ENCODE peak calls at places on chromosome 19, in nine cellular contexts. M is fibroblast of pulmonary artery, P is mesothelial cell of epicardium, R is omental fat pad, F is neural progenitor cell, D is Peyer's patch, X is astrocyte, Q is GM10248, B is retinal pigment epithelial cell. C is an unnamed sample.

GRCh38 chr19:47230122-47230920 is 678 bp downstream of the BBC3 start:
- DNase-seq in B (no peak), F (peak), R (peak), M (peak), D (peak), P (peak), X (peak), Q (peak), C (peak)

GRCh38 chr19:31099470-31100190 is 249.6 kb downstream of the TSHZ3 start:
- DNase-seq in B (no peak), R (no peak), M (no peak), P (no peak), D (no peak), X (no peak), Q (no peak), F (peak), C (no peak)

GRCh38 chr19:48636859-48637448 is at the start of gene DBP:
- DNase-seq in D (peak), P (no peak), M (no peak), B (no peak), X (no peak), Q (no peak), R (no peak), F (no peak), C (no peak)

GRCh38 chr19:48170817-48171347 is 402 bp downstream of the ZSWIM9 start:
- DNase-seq in Q (no peak), B (no peak), P (no peak), M (no peak), X (no peak), R (no peak), F (peak), D (no peak), C (no peak)

GRCh38 chr19:2308114-2308556 is at the start of gene LINGO3:
- DNase-seq in R (no peak), M (no peak), D (no peak), P (no peak), B (no peak), X (no peak), Q (no peak), F (peak), C (no peak)

GRCh38 chr19:28656644-28657043 is 556.3 kb downstream of the UQCRFS1 start:
- DNase-seq in Q (no peak), X (no peak), M (no peak), R (no peak), P (no peak), D (no peak), B (no peak), F (no peak), C (no peak)

GRCh38 chr19:38034153-38034835 is 127.3 kb downstream of the SIPA1L3 start:
- DNase-seq in X (peak), B (no peak), D (peak), P (no peak), F (no peak), M (peak), R (no peak), Q (peak), C (peak)

GRCh38 chr19:31127132-31127967 is 221.9 kb downstream of the TSHZ3 start:
- DNase-seq in P (no peak), R (no peak), X (peak), Q (no peak), F (no peak), M (peak), D (no peak), B (no peak), C (no peak)

GRCh38 chr19:12603714-12604113 is 6.9 kb downstream of the ZNF490 start:
- DNase-seq in B (no peak), R (no peak), P (no peak), F (no peak), D (peak), M (no peak), X (peak), Q (peak), C (peak)

GRCh38 chr19:19548915-19549537 is 11.0 kb downstream of the CILP2 start:
- DNase-seq in R (no peak), D (no peak), F (no peak), Q (no peak), X (no peak), P (no peak), M (peak), B (no peak), C (no peak)

GRCh38 chr19:39951686-39952085 is 17.3 kb upstream of the FCGBP start:
- DNase-seq in B (no peak), P (no peak), F (no peak), M (peak), Q (no peak), X (peak), R (no peak), D (no peak), C (no peak)

GRCh38 chr19:29855087-29855486 is 43.3 kb downstream of the CCNE1 start:
- DNase-seq in P (no peak), X (no peak), R (no peak), B (no peak), D (no peak), F (no peak), Q (no peak), M (no peak), C (no peak)

GRCh38 chr19:29860492-29860891 is 48.7 kb downstream of the CCNE1 start:
- DNase-seq in F (peak), R (no peak), P (no peak), X (no peak), Q (no peak), B (no peak), M (no peak), D (no peak), C (no peak)

GRCh38 chr19:29855771-29856510 is 44.1 kb downstream of the CCNE1 start:
- DNase-seq in B (no peak), X (no peak), P (no peak), D (no peak), R (no peak), F (no peak), Q (no peak), M (no peak), C (no peak)

GRCh38 chr19:29858621-29859020 is 46.8 kb downstream of the CCNE1 start:
- DNase-seq in Q (no peak), X (no peak), F (no peak), D (no peak), M (no peak), B (no peak), R (no peak), P (no peak), C (no peak)

DNA sequence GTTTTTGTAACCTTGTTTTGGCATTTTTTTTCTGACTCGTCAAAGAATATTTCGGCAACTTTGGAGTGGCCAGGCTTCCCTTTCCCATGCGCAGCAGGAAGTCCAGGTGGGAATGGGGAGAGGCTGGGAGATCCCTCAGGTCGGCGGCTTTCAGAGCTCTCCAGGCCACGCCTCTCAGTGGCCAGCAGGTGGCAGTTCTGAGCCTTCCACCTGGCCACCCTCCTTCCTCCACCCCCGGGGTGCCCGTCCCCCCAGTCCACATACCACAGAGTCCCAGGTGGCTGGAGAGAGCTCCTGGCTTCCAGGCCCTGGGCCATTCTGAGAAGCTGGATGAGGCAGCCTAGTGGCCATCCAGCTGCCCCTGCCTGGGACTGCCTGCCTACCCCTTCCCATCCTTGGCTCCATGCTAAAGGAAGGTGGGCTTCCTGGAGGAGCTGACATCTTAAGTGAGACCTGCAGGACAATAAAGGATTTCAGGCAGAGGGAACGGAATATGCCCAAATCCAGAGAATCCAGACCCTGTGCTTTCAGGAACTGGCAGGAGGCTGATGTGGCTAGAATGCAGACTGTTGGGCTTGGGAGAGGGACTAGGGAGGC is 46.3 kb downstream of the CCNE1 start:
- DNase-seq in R (no peak), B (no peak), Q (peak), X (no peak), F (peak), M (no peak), P (no peak), D (peak), C (peak)
- TF ChIP-seq CTCF in R (no peak), B (peak), Q (peak), X (no peak), F (peak), M (peak), P (peak), D (peak), C (peak)

DNA sequence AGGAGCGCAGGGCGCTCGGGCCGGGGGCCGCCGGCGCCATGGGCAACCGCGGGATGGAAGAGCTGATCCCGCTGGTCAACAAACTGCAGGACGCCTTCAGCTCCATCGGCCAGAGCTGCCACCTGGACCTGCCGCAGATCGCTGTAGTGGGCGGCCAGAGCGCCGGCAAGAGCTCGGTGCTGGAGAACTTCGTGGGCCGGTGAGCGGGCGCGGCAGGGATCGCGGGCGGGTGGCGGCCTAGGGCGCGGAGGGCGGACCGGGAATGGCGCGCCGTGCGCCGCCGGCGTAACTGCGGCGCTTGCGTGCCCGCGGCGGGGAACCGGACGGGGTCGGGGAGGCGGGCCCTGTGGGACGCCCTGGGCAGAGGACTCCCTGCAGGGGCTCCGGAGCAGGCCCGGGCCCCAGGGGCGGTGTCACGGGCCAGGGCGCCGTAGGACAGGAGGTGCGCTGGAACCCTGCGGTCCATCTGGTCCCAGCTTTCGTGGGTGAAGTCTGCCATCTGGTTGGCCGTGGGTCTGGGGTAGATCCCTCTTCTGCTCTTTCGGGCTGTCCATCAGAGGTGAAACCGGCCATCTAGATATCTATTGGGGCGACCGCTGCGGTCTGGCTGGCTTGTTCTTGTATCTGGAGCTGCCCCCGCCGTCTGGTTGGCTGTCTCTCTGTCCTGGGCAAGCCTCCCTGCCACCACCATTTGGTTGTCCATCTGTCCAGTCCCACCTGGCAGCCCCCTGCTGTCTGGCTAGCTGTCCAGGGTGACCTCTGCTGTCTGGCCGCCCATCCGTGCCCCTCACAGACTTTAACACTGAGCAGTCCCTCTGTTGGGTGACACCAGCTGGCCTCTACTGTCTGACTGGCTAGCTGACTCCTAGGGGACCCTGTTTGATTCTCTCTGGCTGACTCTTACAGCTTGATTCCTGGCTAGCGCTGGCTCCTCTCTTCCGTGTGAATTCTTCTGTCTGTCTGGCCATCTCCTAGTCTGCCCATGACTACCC is 622 bp downstream of the DNM2 start:
- DNase-seq in Q (peak), F (peak), M (peak), D (no peak), X (peak), P (peak), R (no peak), B (no peak), C (peak)
- TF ChIP-seq CTCF in Q (no peak), F (no peak), M (no peak), D (no peak), X (no peak), P (no peak), R (no peak), B (no peak), C (no peak)

GRCh38 chr19:14580623-14581237 is 2.2 kb upstream of the CLEC17A start:
- DNase-seq in F (no peak), X (no peak), P (no peak), M (no peak), Q (peak), R (no peak), D (no peak), B (no peak), C (peak)
- TF ChIP-seq CTCF in F (peak), X (no peak), P (no peak), M (no peak), Q (no peak), R (no peak), D (no peak), B (no peak), C (no peak)

DNA sequence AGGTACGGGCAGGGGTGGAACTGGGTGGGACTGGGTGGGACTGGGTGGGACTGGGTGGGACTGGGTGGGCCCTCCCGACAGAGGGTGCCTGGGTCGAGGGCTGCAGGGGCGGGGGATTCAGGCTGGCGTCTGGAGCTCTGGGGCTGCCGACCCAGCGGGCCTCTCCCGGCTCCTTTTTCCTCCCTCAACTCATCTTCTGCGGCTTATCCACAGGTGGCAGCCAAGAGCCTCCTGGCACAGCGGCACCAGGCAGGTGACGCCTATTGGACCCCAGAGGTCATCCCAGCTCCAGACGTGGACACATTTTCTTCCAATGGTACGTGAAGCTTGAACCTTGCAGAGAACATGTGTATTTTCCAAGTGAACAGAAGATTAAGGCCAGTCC is 533 bp downstream of the ZNF544 start:
- DNase-seq in B (no peak), F (peak), P (no peak), R (no peak), D (no peak), X (peak), M (peak), Q (no peak), C (no peak)
- TF ChIP-seq CTCF in B (peak), F (peak), P (no peak), R (no peak), D (no peak), X (no peak), M (peak), Q (no peak), C (peak)

DNA sequence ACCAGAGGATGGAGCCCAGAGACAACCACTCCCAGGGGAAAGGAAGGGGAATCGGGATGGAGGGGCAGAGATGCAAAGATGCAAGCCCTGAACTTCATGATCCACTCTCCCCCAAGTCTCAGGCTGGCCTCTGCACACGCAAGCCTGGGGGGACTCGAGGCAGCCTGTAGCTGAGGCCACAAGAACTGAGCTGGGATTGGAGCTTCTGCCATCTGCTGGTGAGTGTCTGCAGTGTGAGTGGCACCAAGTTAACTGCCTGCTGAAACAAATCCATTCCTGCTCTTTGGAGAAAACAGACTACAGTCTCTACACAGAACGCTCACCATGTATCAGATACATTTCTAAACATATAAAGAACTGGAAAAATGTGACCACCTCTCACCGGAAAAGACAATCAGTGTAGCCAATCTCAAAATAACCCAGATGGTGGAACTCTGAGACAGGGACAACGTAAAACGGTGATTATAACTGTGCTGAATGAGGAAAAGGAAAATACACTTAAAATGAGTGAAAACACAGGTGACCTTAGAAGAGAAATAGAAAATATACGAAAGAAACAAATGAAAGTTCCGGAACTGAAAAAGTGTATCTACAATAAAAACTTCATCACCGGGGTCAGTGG is 62.1 kb downstream of the KLF2 start:
- DNase-seq in B (peak), D (peak), Q (peak), M (peak), P (no peak), F (peak), X (peak), R (no peak), C (peak)
- TF ChIP-seq CTCF in B (peak), D (peak), Q (peak), M (peak), P (peak), F (peak), X (peak), R (no peak), C (peak)

DNA sequence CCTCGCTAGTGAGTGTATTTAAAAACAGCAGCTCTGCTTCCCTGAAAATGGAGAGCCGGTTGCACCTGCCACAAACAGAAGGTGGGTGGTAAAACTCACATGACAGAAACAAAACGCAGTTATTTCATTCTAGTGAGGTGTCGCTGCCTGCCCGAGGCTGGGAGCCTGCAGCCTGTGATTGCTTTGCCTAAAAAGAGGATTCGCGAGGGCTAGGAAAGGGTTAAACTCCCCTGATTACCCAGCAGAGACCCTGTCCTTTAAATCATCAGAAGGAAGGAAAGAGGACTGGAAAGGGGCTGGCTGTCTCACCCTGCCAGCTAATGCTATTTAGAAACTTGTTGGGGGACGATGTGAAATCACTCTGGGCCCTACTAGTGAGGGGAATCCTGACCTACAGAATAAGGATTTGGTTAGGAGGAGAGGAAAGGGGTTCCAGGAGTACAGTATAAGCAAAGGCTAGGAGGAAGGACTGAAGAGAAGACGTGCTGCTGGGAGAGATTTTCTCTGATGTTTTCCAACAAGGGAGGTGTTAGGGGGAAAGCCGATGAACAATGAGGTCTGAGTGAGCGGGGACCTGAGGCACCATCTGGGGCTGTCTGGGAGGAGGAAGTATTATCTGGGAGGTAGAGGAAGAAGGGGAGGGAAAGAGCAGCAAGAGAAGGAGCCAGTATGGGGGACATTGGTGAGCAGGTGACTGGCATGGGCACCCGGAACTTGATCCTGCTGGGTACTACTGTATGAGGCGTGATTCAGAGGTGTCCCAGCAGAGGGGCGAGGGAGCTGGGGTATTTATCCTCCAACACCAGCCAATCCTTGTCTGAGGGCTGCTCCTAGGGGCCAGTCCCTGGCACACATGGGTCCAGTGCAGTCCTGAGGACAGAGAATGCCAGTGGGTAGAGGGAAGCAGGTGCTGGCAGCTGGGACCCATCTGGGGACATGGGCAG is 55.7 kb upstream of the PTPRS start:
- DNase-seq in M (no peak), Q (no peak), F (peak), P (no peak), B (no peak), R (no peak), X (no peak), D (no peak), C (no peak)
- TF ChIP-seq CTCF in M (no peak), Q (no peak), F (no peak), P (no peak), B (no peak), R (no peak), X (no peak), D (no peak), C (no peak)

C was measured in GM20000.